ENCODE peak calls at places on chromosomes 13 and 19, in seven cellular contexts. R is AG20443; Q is HTR-8/SVneo; T is EH; I is midbrain; D is thoracic aorta; P is activated CD4-positive, CD25-positive, alpha-beta regulatory T cell treated with anti-CD3 and anti-CD28 coated beads, Interleukin-2, amount 50 U/mL, for 16 hours. K is an unnamed sample.

GRCh38 chr13:24745861-24746617 is 17.9 kb upstream of the RNF17 start:
- DNase-seq in R (no peak), Q (no peak), T (no peak), I (no peak), D (no peak), P (no peak), K (no peak)

GRCh38 chr19:43450545-43450997 is 14.8 kb downstream of the LYPD3 start:
- DNase-seq in R (peak), Q (no peak), T (peak), I (no peak), D (no peak), P (no peak), K (no peak)

GRCh38 chr13:111095911-111096501 is 19.1 kb upstream of the ARHGEF7 start:
- DNase-seq in R (no peak), Q (no peak), T (no peak), I (no peak), D (no peak), P (no peak), K (no peak)

GRCh38 chr13:24151864-24152263 is 8.7 kb upstream of the SPATA13 start:
- DNase-seq in R (no peak), Q (no peak), T (no peak), I (no peak), D (no peak), P (no peak), K (no peak)

GRCh38 chr19:47161876-47162489 is 31.3 kb downstream of the SAE1 start:
- DNase-seq in R (peak), Q (no peak), T (peak), I (no peak), D (no peak), P (no peak), K (no peak)

GRCh38 chr19:41545547-41545946 is 30.4 kb upstream of the CEACAM21 start:
- DNase-seq in R (no peak), Q (no peak), T (no peak), I (no peak), D (no peak), P (no peak), K (no peak)

GRCh38 chr19:18897108-18898029 is 1.4 kb upstream of the CERS1 start:
- DNase-seq in R (no peak), Q (no peak), T (no peak), I (no peak), D (no peak), P (no peak), K (no peak)

GRCh38 chr19:14563989-14564650 is 7.7 kb downstream of the NDUFB7 start:
- DNase-seq in R (peak), Q (no peak), T (peak), I (no peak), D (no peak), P (no peak), K (peak)

GRCh38 chr13:106103779-106104178 is 431.7 kb downstream of the EFNB2 start:
- DNase-seq in R (peak), Q (no peak), T (peak), I (no peak), D (no peak), P (no peak), K (no peak)

GRCh38 chr19:51272183-51272817 is 21.4 kb downstream of the SIGLECL1 start:
- DNase-seq in R (no peak), Q (no peak), T (no peak), I (no peak), D (no peak), P (no peak), K (no peak)

GRCh38 chr13:45413826-45414312 is 4.3 kb downstream of the SLC25A30 start:
- DNase-seq in R (no peak), Q (no peak), T (peak), I (no peak), D (no peak), P (no peak), K (no peak)

GRCh38 chr19:19488041-19488874 is 27.1 kb downstream of the TSSK6 start:
- DNase-seq in R (no peak), Q (no peak), T (peak), I (no peak), D (no peak), P (no peak), K (no peak)

GRCh38 chr19:7545904-7546303 is 10.4 kb downstream of the PNPLA6 start:
- DNase-seq in R (no peak), Q (no peak), T (no peak), I (no peak), D (no peak), P (no peak), K (no peak)

GRCh38 chr13:111326621-111326965 is 6.2 kb downstream of the TEX29 start:
- DNase-seq in R (no peak), Q (no peak), T (no peak), I (no peak), D (no peak), P (no peak), K (no peak)

GRCh38 chr13:25281193-25281936 is 5.9 kb downstream of the MTMR6 start:
- DNase-seq in R (no peak), Q (no peak), T (no peak), I (no peak), D (no peak), P (no peak), K (no peak)

K was measured in HuH-7.5.